ENCODE peak calls at places on chromosomes 7 and 10, in ten cellular contexts. K is cerebellar nuclear complex; Y is CD8-positive, alpha-beta memory T cell; U is EH; A is heart left ventricle; Q is cardiac muscle cell; N is hepatocyte; P is naive thymus-derived CD4-positive, alpha-beta T cell; E is HEK293T; T is pancreas. X is an unnamed sample.

GRCh38 chr10:29470355-29470705 is 164.4 kb downstream of the SVIL start:
- DNase-seq in K (no peak), Y (no peak), U (no peak), A (peak; percentile 33), Q (no peak), N (peak; percentile 44), P (no peak), E (peak; percentile 31), T (no peak), X (no peak)

GRCh38 chr10:18607503-18607902 is 43.9 kb downstream of the NSUN6 start:
- DNase-seq in K (no peak), Y (no peak), U (peak; percentile 83), A (peak; percentile 32), Q (peak; percentile 89), N (peak; percentile 71), P (no peak), E (peak; percentile 41), T (peak; percentile 27), X (no peak)

GRCh38 chr7:31053986-31054385 is 1.9 kb downstream of the ADCYAP1R1 start:
- DNase-seq in K (no peak), Y (no peak), U (no peak), A (no peak), Q (no peak), N (no peak), P (no peak), E (no peak), T (no peak), X (no peak)

GRCh38 chr7:957418-958220 is 3.1 kb upstream of the ADAP1 start:
- DNase-seq in K (no peak), Y (no peak), U (no peak), A (no peak), Q (peak; percentile 34), N (no peak), P (no peak), E (no peak), T (no peak), X (no peak)

GRCh38 chr7:148867571-148868377 is 16.3 kb downstream of the EZH2 start:
- DNase-seq in K (no peak), Y (no peak), U (no peak), A (no peak), Q (no peak), N (no peak), P (no peak), E (no peak), T (no peak), X (no peak)

GRCh38 chr7:961546-962400 is 7.3 kb upstream of the ADAP1 start:
- DNase-seq in K (no peak), Y (no peak), U (no peak), A (no peak), Q (no peak), N (no peak), P (no peak), E (no peak), T (no peak), X (no peak)

GRCh38 chr10:30765611-30766010 is 136.1 kb upstream of the LYZL2 start:
- DNase-seq in K (no peak), Y (no peak), U (no peak), A (no peak), Q (no peak), N (no peak), P (no peak), E (no peak), T (no peak), X (no peak)

GRCh38 chr10:113565364-113565763 is 12.5 kb downstream of the HABP2 start:
- DNase-seq in K (no peak), Y (no peak), U (peak; percentile 9), A (no peak), Q (no peak), N (no peak), P (no peak), E (no peak), T (no peak), X (no peak)

GRCh38 chr7:17689361-17689760 is 250.9 kb downstream of the SNX13 start:
- DNase-seq in K (no peak), Y (no peak), U (no peak), A (no peak), Q (no peak), N (no peak), P (no peak), E (no peak), T (no peak), X (no peak)

GRCh38 chr7:151759591-151760042 is 117.3 kb downstream of the PRKAG2 start:
- DNase-seq in K (no peak), Y (peak; percentile 21), U (peak; percentile 67), A (peak; percentile 60), Q (peak; percentile 76), N (peak; percentile 88), P (peak; percentile 53), E (peak; percentile 91), T (peak; percentile 63), X (peak; percentile 52)

GRCh38 chr10:35200487-35200886 is 73.8 kb downstream of the CREM start:
- DNase-seq in K (no peak), Y (no peak), U (no peak), A (no peak), Q (no peak), N (no peak), P (no peak), E (no peak), T (no peak), X (no peak)

GRCh38 chr10:47025540-47026300 is 114.5 kb downstream of the PTPN20 start:
- DNase-seq in K (no peak), Y (no peak), U (peak; percentile 88), A (peak; percentile 18), Q (peak; percentile 59), N (no peak), P (no peak), E (no peak), T (no peak), X (no peak)

X was measured in effector memory CD8-positive, alpha-beta T cell.